ENCODE peak calls at places on chromosome 21, in ten cellular contexts. T is BE2C, E is GM10248, I is HL-60, S is left ventricle myocardium inferior, A is stomach, R is AG04450, N is pancreas, K is AG09309, D is tibial nerve. L is an unnamed sample.

GRCh38 chr21:26939532-26940181 is 27.2 kb downstream of the ADAMTS5 start:
- DNase-seq in T (peak; percentile 34), E (no peak), I (no peak), S (peak; percentile 33), A (no peak), R (no peak), N (peak; percentile 8), K (no peak), D (no peak), L (no peak)

GRCh38 chr21:15207231-15207630 is 142.4 kb upstream of the NRIP1 start:
- DNase-seq in T (no peak), E (no peak), I (no peak), S (no peak), A (no peak), R (no peak), N (no peak), K (no peak), D (no peak), L (no peak)

GRCh38 chr21:26766826-26767325 is 78.3 kb downstream of the ADAMTS1 start:
- DNase-seq in T (no peak), E (no peak), I (no peak), S (no peak), A (no peak), R (no peak), N (no peak), K (no peak), D (no peak), L (no peak)

GRCh38 chr21:27371688-27372331 is 404.9 kb upstream of the ADAMTS5 start:
- DNase-seq in T (no peak), E (no peak), I (no peak), S (no peak), A (no peak), R (no peak), N (no peak), K (no peak), D (no peak), L (no peak)

GRCh38 chr21:38917045-38917774 is 111.5 kb downstream of the ETS2 start:
- DNase-seq in T (no peak), E (no peak), I (no peak), S (no peak), A (peak; percentile 58), R (no peak), N (no peak), K (no peak), D (no peak), L (no peak)

GRCh38 chr21:15066231-15066577 is 1.4 kb upstream of the NRIP1 start:
- DNase-seq in T (no peak), E (no peak), I (no peak), S (no peak), A (no peak), R (no peak), N (no peak), K (no peak), D (no peak), L (no peak)

GRCh38 chr21:25428537-25428936 is 178.7 kb downstream of the MRPL39 start:
- DNase-seq in T (no peak), E (no peak), I (no peak), S (no peak), A (no peak), R (no peak), N (no peak), K (no peak), D (no peak), L (no peak)

GRCh38 chr21:38903578-38904193 is 98.0 kb downstream of the ETS2 start:
- DNase-seq in T (no peak), E (no peak), I (no peak), S (no peak), A (peak; percentile 59), R (no peak), N (no peak), K (no peak), D (no peak), L (no peak)

GRCh38 chr21:35697321-35697808 is 363.0 kb downstream of the SETD4 start:
- DNase-seq in T (no peak), E (no peak), I (no peak), S (peak; percentile 66), A (peak; percentile 71), R (no peak), N (peak; percentile 79), K (no peak), D (peak; percentile 68), L (no peak)

GRCh38 chr21:19713324-19713723 is 1284.9 kb upstream of the NCAM2 start:
- DNase-seq in T (no peak), E (no peak), I (no peak), S (no peak), A (no peak), R (no peak), N (no peak), K (no peak), D (no peak), L (no peak)

GRCh38 chr21:46634427-46634826 is 1.0 kb upstream of the PRMT2 start:
- DNase-seq in T (no peak), E (no peak), I (no peak), S (no peak), A (no peak), R (no peak), N (no peak), K (no peak), D (no peak), L (no peak)

GRCh38 chr21:46633561-46633960 is 1.9 kb upstream of the PRMT2 start:
- DNase-seq in T (no peak), E (no peak), I (no peak), S (no peak), A (no peak), R (no peak), N (no peak), K (no peak), D (no peak), L (no peak)

GRCh38 chr21:46636181-46636512 is 673 bp downstream of the PRMT2 start:
- DNase-seq in T (no peak), E (no peak), I (no peak), S (no peak), A (no peak), R (no peak), N (no peak), K (no peak), D (no peak), L (no peak)

GRCh38 chr21:46635324-46636180 is at the start of gene PRMT2:
- DNase-seq in T (peak; percentile 98), E (peak; percentile 100), I (peak; percentile 90), S (peak; percentile 96), A (peak; percentile 98), R (peak; percentile 95), N (peak; percentile 97), K (peak; percentile 79), D (peak; percentile 89), L (peak; percentile 100)

DNA sequence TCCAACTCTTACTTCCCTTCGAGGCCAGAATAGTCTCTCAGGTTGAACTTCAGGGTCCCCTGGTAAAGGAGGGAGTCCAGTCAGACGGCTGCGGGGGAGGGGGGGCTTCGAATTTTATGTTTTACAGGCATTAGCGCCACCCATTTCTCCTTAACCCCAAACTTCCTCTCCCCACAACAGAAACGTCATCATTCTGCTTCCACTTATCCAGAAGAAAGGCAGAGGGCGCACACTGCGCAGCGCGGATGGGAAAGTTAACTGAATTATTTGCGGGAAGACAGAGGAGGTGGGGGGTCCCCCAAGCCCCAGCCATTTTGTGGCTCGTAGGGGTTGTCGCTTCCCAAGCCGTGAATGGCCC is 529 bp upstream of the PRMT2 start:
- DNase-seq in T (peak; percentile 78), E (peak; percentile 40), I (peak; percentile 71), S (no peak), A (peak; percentile 40), R (peak; percentile 70), N (no peak), K (peak; percentile 73), D (peak; percentile 41), L (no peak)
- TF ChIP-seq CTCF in T (peak; percentile 32), E (no peak), I (no peak), S (peak; percentile 42), A (no peak), R (peak; percentile 22), N (no peak), K (peak; percentile 28), D (peak; percentile 45), L (peak; percentile 4)

DNA sequence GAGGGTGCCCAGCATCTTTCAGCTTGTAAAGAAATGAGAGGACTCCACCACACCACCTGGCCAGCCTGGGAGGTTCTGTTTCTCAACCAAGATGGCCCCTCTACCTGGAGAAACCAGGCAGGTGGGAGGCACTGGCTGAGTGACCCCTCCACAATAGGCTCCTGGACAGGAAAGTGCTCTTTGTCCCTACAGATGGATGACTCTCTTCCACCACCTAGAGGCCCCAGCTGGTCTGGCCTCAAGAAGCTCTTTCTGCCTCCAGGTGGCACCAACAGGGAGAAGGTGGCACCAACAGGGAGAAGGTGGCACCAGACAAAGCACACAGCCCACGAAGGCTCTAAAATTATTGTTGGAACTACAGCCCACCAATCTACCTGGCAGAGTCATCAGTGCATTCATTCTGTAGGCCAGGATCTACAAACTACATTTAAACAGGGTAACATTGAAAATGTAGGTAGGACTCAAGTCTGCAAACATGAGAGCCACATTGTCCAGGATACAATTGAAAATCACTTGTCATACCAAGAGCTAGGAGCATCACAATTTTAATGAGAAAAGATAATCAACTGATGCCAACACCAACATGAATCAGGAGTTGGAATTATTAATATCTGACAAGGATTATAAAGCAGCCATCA is 14.4 kb downstream of the TMPRSS3 start:
- DNase-seq in T (peak; percentile 29), E (no peak), I (no peak), S (no peak), A (peak; percentile 65), R (no peak), N (peak; percentile 63), K (no peak), D (no peak), L (no peak)
- TF ChIP-seq CTCF in T (peak; percentile 69), E (peak; percentile 29), I (peak; percentile 59), S (peak; percentile 51), A (peak; percentile 95), R (peak; percentile 72), N (peak; percentile 60), K (peak; percentile 60), D (peak; percentile 10), L (peak; percentile 20)

DNA sequence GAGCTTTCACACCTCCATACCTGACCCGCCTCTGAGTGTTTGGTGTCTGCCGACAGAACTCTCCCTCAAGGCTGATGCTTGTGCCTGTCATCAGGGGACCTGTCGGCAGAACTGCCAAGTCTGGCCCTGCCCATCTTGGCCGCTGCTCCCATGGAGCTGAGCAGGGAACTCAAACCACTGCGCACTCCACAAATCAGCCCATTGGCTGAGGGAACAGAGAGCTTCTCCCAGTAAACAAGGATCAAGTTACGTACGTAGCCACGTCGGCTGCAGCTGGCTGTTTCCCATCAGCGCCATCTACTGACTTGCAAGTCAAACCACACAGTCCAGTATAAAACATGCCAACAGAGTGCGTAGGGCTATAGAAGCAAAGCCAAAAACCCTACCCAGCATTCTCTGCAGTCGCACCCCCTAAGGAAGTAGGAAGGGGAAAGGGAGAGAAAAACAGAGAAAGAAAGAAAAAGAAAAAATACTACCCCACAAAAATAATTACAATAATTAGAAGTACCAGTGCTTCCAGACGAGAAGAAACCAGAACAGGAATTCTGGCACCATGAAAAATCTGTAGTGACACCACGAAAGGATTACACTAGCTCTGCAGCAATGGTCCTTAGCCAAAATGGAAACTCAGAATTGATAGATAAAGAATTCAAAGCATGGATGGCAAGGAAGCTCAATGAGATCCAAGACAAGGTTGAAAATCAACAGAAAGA is 13.1 kb downstream of the KRTAP13-1 start:
- DNase-seq in T (peak; percentile 81), E (no peak), I (peak; percentile 15), S (no peak), A (peak; percentile 66), R (no peak), N (peak; percentile 86), K (no peak), D (no peak), L (no peak)
- TF ChIP-seq CTCF in T (peak; percentile 89), E (no peak), I (peak; percentile 44), S (peak; percentile 47), A (peak; percentile 44), R (no peak), N (peak; percentile 17), K (no peak), D (no peak), L (peak; percentile 16)

GRCh38 chr21:46099476-46099875 is 1.6 kb downstream of the COL6A2 start:
- DNase-seq in T (no peak), E (no peak), I (no peak), S (peak; percentile 41), A (peak; percentile 23), R (no peak), N (no peak), K (no peak), D (peak; percentile 13), L (peak; percentile 20)
- TF ChIP-seq CTCF in T (no peak), E (no peak), I (no peak), S (no peak), A (no peak), R (peak; percentile 38), N (no peak), K (peak; percentile 7), D (no peak), L (no peak)

L was measured in GM13976.